ENCODE peak calls at places on chromosomes 2 and 18, in nine cellular contexts. X, N, M, D, H, T, C, R and A are unnamed samples.

GRCh38 chr18:77733292-77733903 is 483.8 kb downstream of the GALR1 start:
- DNase-seq in T (no peak), R (no peak), X (no peak), H (no peak), N (no peak), D (peak; percentile 25), C (no peak), M (no peak), A (peak; percentile 31)

GRCh38 chr2:61157371-61158003 is 4.5 kb upstream of the C2orf74 start:
- DNase-seq in H (no peak), C (no peak), N (no peak), T (no peak), R (no peak), D (no peak), M (no peak), X (no peak), A (no peak)

GRCh38 chr2:188272121-188272520 is 19.6 kb upstream of the GULP1 start:
- DNase-seq in X (no peak), C (no peak), M (no peak), R (no peak), D (no peak), N (no peak), H (no peak), T (no peak), A (no peak)

GRCh38 chr2:98148968-98149697 is 62.2 kb downstream of the VWA3B start:
- DNase-seq in H (peak; percentile 83), N (no peak), M (no peak), X (no peak), T (no peak), C (no peak), R (peak; percentile 79), D (peak; percentile 37), A (peak; percentile 71)

GRCh38 chr2:100285691-100286090 is 36.6 kb downstream of the LONRF2 start:
- DNase-seq in H (peak; percentile 85), D (no peak), M (no peak), T (no peak), N (peak; percentile 19), R (peak; percentile 84), C (no peak), X (peak; percentile 65), A (peak; percentile 14)

GRCh38 chr18:36813753-36814130 is 15.1 kb downstream of the TPGS2 start:
- DNase-seq in T (no peak), M (no peak), R (peak; percentile 20), C (no peak), X (no peak), D (no peak), H (no peak), N (no peak), A (no peak)

GRCh38 chr18:24503182-24503581 is 42.7 kb downstream of the HRH4 start:
- DNase-seq in N (no peak), M (no peak), T (peak; percentile 28), R (no peak), X (no peak), D (no peak), C (no peak), H (no peak), A (no peak)

GRCh38 chr18:69172046-69172445 is 228.6 kb upstream of the DOK6 start:
- DNase-seq in H (no peak), C (no peak), N (no peak), X (no peak), M (no peak), D (no peak), T (no peak), R (no peak), A (no peak)

GRCh38 chr18:79283341-79283879 is 112.3 kb upstream of the NFATC1 start:
- DNase-seq in X (no peak), T (no peak), H (no peak), R (no peak), M (no peak), C (no peak), N (no peak), D (no peak), A (no peak)

GRCh38 chr2:113136828-113137775 is 9.7 kb downstream of the IL1RN start:
- DNase-seq in N (no peak), M (peak; percentile 67), T (peak; percentile 26), R (peak; percentile 64), X (peak; percentile 81), C (no peak), H (peak; percentile 42), D (no peak), A (peak; percentile 53)

GRCh38 chr18:37537868-37538525 is 27.6 kb downstream of the CELF4 start:
- DNase-seq in N (peak; percentile 13), R (peak; percentile 58), T (peak; percentile 58), C (no peak), D (peak; percentile 46), M (peak; percentile 62), H (peak; percentile 44), X (peak; percentile 40), A (peak; percentile 65)

GRCh38 chr2:32355976-32356734 is 668 bp upstream of the BIRC6 start:
- DNase-seq in D (no peak), M (no peak), X (no peak), R (no peak), T (peak; percentile 33), H (no peak), N (no peak), C (no peak), A (no peak)

GRCh38 chr2:140687825-140688224 is 1443.0 kb downstream of the LRP1B start:
- DNase-seq in C (no peak), X (no peak), D (no peak), M (no peak), N (no peak), H (no peak), R (no peak), T (no peak), A (no peak)

GRCh38 chr18:23069481-23069880 is 65.8 kb upstream of the CABLES1 start:
- DNase-seq in M (no peak), D (no peak), N (no peak), R (no peak), T (no peak), C (peak; percentile 11), H (no peak), X (no peak), A (no peak)

GRCh38 chr2:381181-381580 is 93.3 kb upstream of the ALKAL2 start:
- DNase-seq in M (no peak), N (no peak), X (no peak), H (no peak), T (no peak), C (no peak), D (no peak), R (no peak), A (no peak)

GRCh38 chr2:191889924-191890323 is 43.0 kb upstream of the CAVIN2 start:
- DNase-seq in T (no peak), X (no peak), D (no peak), R (no peak), M (no peak), N (no peak), H (no peak), C (no peak), A (no peak)

GRCh38 chr2:240364582-240364960 is 70.9 kb upstream of the GPC1 start:
- DNase-seq in R (no peak), M (no peak), X (no peak), H (no peak), N (no peak), T (no peak), D (no peak), C (no peak), A (no peak)

GRCh38 chr2:122255924-122256323 is 500.5 kb downstream of the TSN start:
- DNase-seq in R (no peak), T (no peak), X (no peak), D (no peak), N (no peak), M (no peak), H (peak; percentile 9), C (no peak), A (no peak)

GRCh38 chr2:25561136-25561850 is 112.1 kb downstream of the DTNB start:
- DNase-seq in N (no peak), C (no peak), H (no peak), R (no peak), T (no peak), M (no peak), X (no peak), D (no peak), A (peak; percentile 22)

GRCh38 chr2:214127178-214127970 is 283.5 kb upstream of the VWC2L start:
- DNase-seq in C (no peak), T (no peak), H (no peak), D (no peak), N (peak; percentile 35), R (peak; percentile 53), X (no peak), M (peak; percentile 41), A (no peak)

GRCh38 chr18:77701977-77702376 is 452.3 kb downstream of the GALR1 start:
- DNase-seq in T (no peak), M (no peak), D (no peak), H (no peak), R (no peak), X (no peak), C (no peak), N (no peak), A (peak; percentile 30)

GRCh38 chr2:149189769-149190168 is 140.6 kb upstream of the LYPD6 start:
- DNase-seq in T (no peak), C (no peak), N (no peak), X (no peak), D (no peak), M (no peak), R (no peak), H (no peak), A (no peak)

GRCh38 chr2:187915810-187916209 is 361.6 kb upstream of the TFPI start:
- DNase-seq in R (no peak), D (no peak), M (no peak), X (no peak), C (no peak), N (no peak), H (no peak), T (no peak), A (no peak)

GRCh38 chr2:204432196-204432595 is 113.1 kb upstream of the PARD3B start:
- DNase-seq in N (no peak), R (no peak), T (no peak), D (no peak), X (no peak), C (no peak), H (no peak), M (no peak), A (no peak)

GRCh38 chr2:48249631-48250473 is 280.1 kb upstream of the STON1 start:
- DNase-seq in M (no peak), H (peak; percentile 22), D (no peak), X (no peak), R (peak; percentile 59), T (no peak), N (no peak), C (no peak), A (no peak)

GRCh38 chr2:230643576-230644291 is 68.9 kb upstream of the CAB39 start:
- DNase-seq in N (no peak), C (no peak), R (no peak), D (no peak), M (peak; percentile 34), H (no peak), X (no peak), T (no peak), A (no peak)

GRCh38 chr2:6914829-6915228 is 2.4 kb upstream of the RNF144A start:
- DNase-seq in T (no peak), M (no peak), R (peak; percentile 32), H (peak; percentile 60), D (no peak), N (no peak), X (no peak), C (no peak), A (peak; percentile 50)

GRCh38 chr2:61536086-61536722 is 2.0 kb downstream of the XPO1 start:
- DNase-seq in R (peak; percentile 20), X (no peak), N (no peak), D (no peak), C (no peak), T (no peak), M (peak; percentile 8), H (peak; percentile 88), A (no peak)

GRCh38 chr2:108449410-108450200 is 599 bp downstream of the GCC2 start:
- DNase-seq in X (peak; percentile 87), C (peak; percentile 17), D (peak; percentile 4), T (peak; percentile 25), N (no peak), H (peak; percentile 56), M (peak; percentile 27), R (peak; percentile 45), A (peak; percentile 35)

GRCh38 chr2:12672711-12673315 is 43.9 kb upstream of the TRIB2 start:
- DNase-seq in D (no peak), X (no peak), M (no peak), R (no peak), C (no peak), T (no peak), H (peak; percentile 38), N (no peak), A (no peak)

GRCh38 chr18:80119111-80119510 is 10.0 kb downstream of the ADNP2 start:
- DNase-seq in M (no peak), D (no peak), R (no peak), X (no peak), H (no peak), C (no peak), N (no peak), T (no peak), A (no peak)